ENCODE peak calls at places on chromosomes 3 and 15, in four cellular contexts. E is GM12891, X is nephron progenitor cell, P is HCT116. J is an unnamed sample.
A peak's percentile ranks its signal among the peaks of the same experiment; 100 is the strongest.

GRCh38 chr3:139577899-139578298 is 38.4 kb upstream of the RBP1 start:
- DNase-seq in E (no peak), X (no peak), P (no peak), J (no peak)

GRCh38 chr3:134065836-134066538 is 36.3 kb upstream of the SLCO2A1 start:
- DNase-seq in E (no peak), X (no peak), P (no peak), J (no peak)

GRCh38 chr15:88513195-88513594 is 33.3 kb downstream of the DET1 start:
- DNase-seq in E (no peak), X (no peak), P (no peak), J (no peak)

GRCh38 chr15:99123706-99124451 is 19.0 kb downstream of the SYNM start:
- DNase-seq in E (no peak), X (peak; percentile 34), P (peak; percentile 86), J (peak; percentile 80)

GRCh38 chr3:53065841-53066480 is 20.1 kb upstream of the SFMBT1 start:
- DNase-seq in E (no peak), X (no peak), P (no peak), J (no peak)

GRCh38 chr15:87215100-87215499 is 1041.4 kb downstream of the NTRK3 start:
- DNase-seq in E (no peak), X (peak; percentile 11), P (no peak), J (no peak)

GRCh38 chr3:134428396-134428795 is 54.1 kb upstream of the AMOTL2 start:
- DNase-seq in E (no peak), X (no peak), P (no peak), J (no peak)

GRCh38 chr3:196965804-196966173 is 2.8 kb downstream of the PIGZ start:
- DNase-seq in E (no peak), X (no peak), P (no peak), J (no peak)

GRCh38 chr3:178200316-178200715 is 335.9 kb upstream of the KCNMB2 start:
- DNase-seq in E (no peak), X (no peak), P (no peak), J (no peak)

GRCh38 chr15:80660114-80660513 is 35.0 kb upstream of the ABHD17C start:
- DNase-seq in E (no peak), X (peak; percentile 35), P (no peak), J (peak; percentile 51)